ENCODE peak calls at places on chromosomes 7 and 10, in four cellular contexts. G is body of pancreas, E is IMR-90, F is heart right ventricle. O is an unnamed sample. For H3K27me3, the result is how much of the 10 kb centered on the place peaks cover.

GRCh38 chr10:70864940-70865339 is 23.4 kb downstream of the PCBD1 start:
- DNase-seq in E (no peak), G (no peak), F (no peak), O (no peak)

GRCh38 chr7:12066561-12066960 is 144.5 kb upstream of the TMEM106B start:
- DNase-seq in F (no peak), E (peak), G (no peak), O (no peak)

GRCh38 chr10:117535045-117535751 is 7.3 kb upstream of the EMX2 start:
- DNase-seq in G (no peak), F (no peak), E (no peak), O (no peak)

GRCh38 chr10:30816144-30816811 is 186.7 kb upstream of the LYZL2 start:
- DNase-seq in E (no peak), F (no peak), G (no peak), O (no peak)

GRCh38 chr7:4631664-4632171 is 50.4 kb upstream of the FOXK1 start:
- DNase-seq in G (peak), F (peak), E (peak), O (peak)

GRCh38 chr10:77637474-77637985 is at the start of gene KCNMA1:
- DNase-seq in E (no peak), G (peak), F (no peak), O (no peak)

GRCh38 chr7:12475362-12476063 is 71.8 kb upstream of the VWDE start:
- DNase-seq in F (no peak), E (peak), G (no peak), O (no peak)

GRCh38 chr10:80686734-80687561 is 149.2 kb downstream of the SH2D4B start:
- DNase-seq in F (no peak), G (no peak), E (no peak), O (no peak)

GRCh38 chr10:11824825-11825224 is 1.7 kb downstream of the PROSER2 start:
- DNase-seq in G (peak), F (no peak), E (no peak), O (no peak)

GRCh38 chr10:71205468-71205867 is 6.9 kb upstream of the UNC5B start:
- DNase-seq in E (no peak), G (no peak), F (no peak), O (no peak)

GRCh38 chr10:93993782-93994668 is at the start of gene PLCE1:
- DNase-seq in F (peak), E (peak), G (peak), O (peak)

GRCh38 chr10:35770817-35771355 is 128.8 kb upstream of the FZD8 start:
- DNase-seq in G (peak), F (no peak), E (no peak), O (no peak)

GRCh38 chr10:43202224-43202656 is 64.0 kb downstream of the CSGALNACT2 start:
- DNase-seq in E (no peak), G (peak), F (no peak), O (peak)

GRCh38 chr10:58665361-58665760 is 152.7 kb downstream of the BICC1 start:
- DNase-seq in E (no peak), F (no peak), G (no peak), O (no peak)

GRCh38 chr10:513393-513792 is 176.1 kb downstream of the DIP2C start:
- DNase-seq in G (peak), F (no peak), E (no peak), O (no peak)

GRCh38 chr7:36165059-36165458 is 12.0 kb downstream of the EEPD1 start:
- DNase-seq in F (no peak), G (no peak), E (peak), O (no peak)

GRCh38 chr7:13742719-13743640 is 246.5 kb downstream of the ETV1 start:
- DNase-seq in G (peak), E (peak), F (no peak), O (peak)

GRCh38 chr10:97355571-97355975 is 21.0 kb upstream of the FRAT2 start:
- DNase-seq in G (peak), F (no peak), E (no peak), O (peak)

GRCh38 chr10:98528166-98528784 is 81.5 kb upstream of the HPS1 start:
- DNase-seq in E (peak), F (no peak), G (no peak), O (no peak)

GRCh38 chr10:127145173-127145572 is 51.2 kb downstream of the INSYN2A start:
- DNase-seq in E (peak), G (no peak), F (no peak), O (no peak)

GRCh38 chr7:44185729-44186128 is 3.5 kb downstream of the GCK start:
- DNase-seq in E (no peak), G (no peak), F (no peak), O (no peak)

GRCh38 chr10:30818010-30818660 is 188.6 kb upstream of the LYZL2 start:
- DNase-seq in E (peak), G (no peak), F (peak), O (peak)

GRCh38 chr10:71582506-71582905 is 137.1 kb downstream of the C10orf105 start:
- DNase-seq in E (no peak), G (no peak), F (no peak), O (no peak)

GRCh38 chr10:26437637-26438461 is at the start of gene APBB1IP:
- DNase-seq in F (peak), E (no peak), G (peak), O (peak)

GRCh38 chr7:107594961-107595737 is 15.1 kb downstream of the BCAP29 start:
- DNase-seq in F (no peak), G (no peak), E (peak), O (no peak)

GRCh38 chr7:157983442-157984137 is 604.0 kb downstream of the PTPRN2 start:
- DNase-seq in E (no peak), F (no peak), G (no peak), O (no peak)

GRCh38 chr7:137961200-137962177 is 40.4 kb downstream of the CREB3L2 start:
- DNase-seq in E (peak), F (no peak), G (no peak), O (no peak)

GRCh38 chr7:155963356-155963755 is 151.1 kb upstream of the SHH start:
- DNase-seq in E (no peak), F (no peak), G (no peak), O (no peak)

GRCh38 chr10:94630017-94630688 is 53.4 kb upstream of the CYP2C18 start:
- DNase-seq in F (no peak), G (no peak), E (peak), O (no peak)

GRCh38 chr7:37943905-37944736 is 23.7 kb downstream of the EPDR1 start:
- DNase-seq in G (no peak), F (no peak), E (no peak), O (no peak)

GRCh38 chr7:31408120-31408729 is 67.7 kb upstream of the NEUROD6 start:
- DNase-seq in G (no peak), F (no peak), E (peak), O (no peak)

GRCh38 chr10:101258179-101258885 is 29.1 kb upstream of the LBX1 start:
- DNase-seq in E (no peak), F (no peak), G (no peak), O (no peak)

GRCh38 chr10:72045586-72045985 is 42.8 kb downstream of the SPOCK2 start:
- DNase-seq in F (no peak), E (no peak), G (no peak), O (no peak)

GRCh38 chr10:117137031-117137910 is 799 bp downstream of the VAX1 start:
- DNase-seq in G (no peak), E (no peak), F (no peak), O (no peak)

GRCh38 chr10:14879055-14879800 is 562 bp downstream of the SUV39H2 start:
- DNase-seq in E (no peak), F (no peak), G (no peak), O (peak)

GRCh38 chr10:30812018-30812851 is 182.7 kb upstream of the LYZL2 start:
- DNase-seq in F (peak), E (peak), G (peak), O (peak)

GRCh38 chr10:64271983-64272382 is 750.8 kb downstream of the REEP3 start:
- DNase-seq in G (no peak), E (no peak), F (no peak), O (no peak)

DNA sequence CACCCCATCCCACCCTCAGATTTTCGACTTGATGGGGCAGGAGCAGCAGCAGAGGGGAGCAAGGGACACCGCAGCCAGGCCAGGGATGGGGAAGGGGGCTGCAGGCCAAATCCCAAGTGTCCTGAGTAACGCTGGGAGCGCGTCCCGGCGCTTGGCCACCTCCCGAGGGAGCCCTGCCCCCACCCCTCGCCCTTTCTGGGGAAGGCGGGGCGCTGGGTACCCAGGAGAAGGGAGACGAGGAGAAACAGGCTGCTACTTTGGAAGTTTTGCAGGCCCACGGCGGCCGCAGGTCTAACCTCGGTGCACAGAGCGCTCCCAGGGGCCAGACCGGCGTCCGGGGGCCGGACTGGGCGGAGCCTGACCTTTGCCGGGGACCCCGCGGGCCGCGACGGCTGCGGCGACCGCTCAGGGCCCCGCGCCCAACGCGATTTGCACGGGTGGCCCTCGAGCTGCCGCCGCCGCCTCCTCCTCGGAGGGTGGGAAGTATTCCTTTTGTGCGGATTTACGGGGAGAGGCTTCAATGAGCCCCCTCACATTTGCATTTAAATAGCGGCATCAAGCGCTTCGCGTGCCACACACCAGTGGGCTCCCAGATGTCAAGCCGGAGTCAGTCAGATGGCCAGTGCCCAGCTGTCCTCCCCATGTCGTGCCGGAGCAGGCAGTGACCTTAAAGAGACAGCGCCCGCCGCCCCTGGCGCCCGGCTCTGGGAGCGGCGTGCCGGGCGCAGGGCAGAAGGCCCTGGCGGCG is 2.9 kb upstream of the EBF3 start:
- DNase-seq in E (no peak), G (no peak), F (no peak), O (no peak)
- H3K27me3 ChIP-seq in E (half or more), G (under half), F (under half), O (half or more)

GRCh38 chr7:133140994-133141595 is 59.2 kb upstream of the CHCHD3 start:
- DNase-seq in E (no peak), G (no peak), F (no peak), O (no peak)

GRCh38 chr7:133134810-133135209 is 52.9 kb upstream of the CHCHD3 start:
- DNase-seq in E (no peak), F (no peak), G (no peak), O (no peak)

GRCh38 chr7:133130166-133130565 is 48.3 kb upstream of the CHCHD3 start:
- DNase-seq in F (no peak), G (no peak), E (no peak), O (no peak)

GRCh38 chr7:133139350-133139749 is 57.5 kb upstream of the CHCHD3 start:
- DNase-seq in E (peak), G (no peak), F (no peak), O (no peak)

GRCh38 chr7:133135451-133135850 is 53.6 kb upstream of the CHCHD3 start:
- DNase-seq in F (no peak), G (no peak), E (peak), O (no peak)
- H3K4me3 ChIP-seq in F (no peak), G (no peak), E (no peak), O (no peak)

GRCh38 chr7:28110427-28111012 is 70.1 kb downstream of the JAZF1 start:
- DNase-seq in E (no peak), G (no peak), F (no peak), O (no peak)

GRCh38 chr7:28114056-28114455 is 66.5 kb downstream of the JAZF1 start:
- DNase-seq in E (no peak), F (no peak), G (no peak), O (peak)

GRCh38 chr7:28112056-28112455 is 68.5 kb downstream of the JAZF1 start:
- DNase-seq in F (no peak), E (no peak), G (no peak), O (no peak)

GRCh38 chr7:28112883-28113540 is 67.6 kb downstream of the JAZF1 start:
- DNase-seq in F (no peak), E (no peak), G (peak), O (no peak)

DNA sequence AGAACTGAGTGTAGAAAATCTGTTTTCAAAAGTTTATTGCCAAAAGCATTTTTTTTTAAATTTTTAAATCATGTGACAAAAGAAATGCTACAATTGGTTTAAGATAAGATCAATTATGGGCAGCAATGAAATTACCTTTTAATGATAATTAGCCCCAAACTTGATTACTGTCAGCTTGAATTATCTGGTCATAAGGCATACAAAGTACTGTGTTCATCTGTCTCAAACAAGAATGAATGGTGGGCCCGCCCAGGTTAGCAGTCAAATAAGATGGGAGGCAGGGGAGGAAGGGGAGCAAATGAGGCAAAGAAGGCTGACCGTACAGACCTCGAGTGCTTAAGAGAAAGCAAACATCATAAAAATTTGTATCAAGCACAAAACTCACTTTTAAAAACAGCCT is 68.1 kb downstream of the JAZF1 start:
- DNase-seq in F (no peak), E (no peak), G (no peak), O (no peak)
- H3K27ac ChIP-seq in F (no peak), E (no peak), G (no peak), O (no peak)

DNA sequence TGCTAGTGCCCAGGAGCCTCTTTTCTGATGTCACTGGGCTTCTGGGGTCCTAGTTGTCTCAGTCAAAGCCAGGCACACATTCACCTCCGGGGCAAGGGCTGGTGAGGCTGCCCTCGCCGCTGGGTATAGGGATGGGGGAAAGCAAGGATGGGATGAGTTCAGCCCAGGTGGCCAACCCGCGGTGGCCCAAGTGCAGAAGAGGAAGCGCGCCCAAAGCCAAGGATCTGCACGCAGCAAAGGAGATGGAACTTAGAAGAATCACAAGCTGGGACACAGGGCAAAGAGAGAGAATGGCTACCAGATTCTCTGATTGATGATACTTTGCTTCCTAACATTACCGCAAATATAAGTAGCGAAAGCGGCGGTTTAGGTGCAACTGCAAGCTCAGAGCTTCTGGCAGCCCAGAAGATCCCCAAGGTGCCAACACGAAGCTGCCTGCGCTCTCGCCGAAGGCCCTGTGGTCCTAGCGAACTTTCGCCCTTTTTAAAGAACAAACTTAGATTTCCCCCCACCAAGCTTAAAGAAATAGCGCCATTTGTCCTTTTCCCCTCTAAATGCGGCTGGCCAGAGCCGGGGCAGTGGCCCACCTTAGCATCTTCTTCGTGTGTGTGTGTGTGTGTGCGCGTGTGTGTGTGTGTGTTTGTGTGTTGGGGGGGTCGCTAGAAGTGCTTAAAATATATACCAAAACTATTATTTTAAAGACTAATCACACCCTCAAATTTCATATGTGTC is 911 bp upstream of the MKX start:
- DNase-seq in E (no peak), F (no peak), G (no peak), O (peak)
- H3K27me3 ChIP-seq in E (half or more), F (under half), G (under half), O (under half)

DNA sequence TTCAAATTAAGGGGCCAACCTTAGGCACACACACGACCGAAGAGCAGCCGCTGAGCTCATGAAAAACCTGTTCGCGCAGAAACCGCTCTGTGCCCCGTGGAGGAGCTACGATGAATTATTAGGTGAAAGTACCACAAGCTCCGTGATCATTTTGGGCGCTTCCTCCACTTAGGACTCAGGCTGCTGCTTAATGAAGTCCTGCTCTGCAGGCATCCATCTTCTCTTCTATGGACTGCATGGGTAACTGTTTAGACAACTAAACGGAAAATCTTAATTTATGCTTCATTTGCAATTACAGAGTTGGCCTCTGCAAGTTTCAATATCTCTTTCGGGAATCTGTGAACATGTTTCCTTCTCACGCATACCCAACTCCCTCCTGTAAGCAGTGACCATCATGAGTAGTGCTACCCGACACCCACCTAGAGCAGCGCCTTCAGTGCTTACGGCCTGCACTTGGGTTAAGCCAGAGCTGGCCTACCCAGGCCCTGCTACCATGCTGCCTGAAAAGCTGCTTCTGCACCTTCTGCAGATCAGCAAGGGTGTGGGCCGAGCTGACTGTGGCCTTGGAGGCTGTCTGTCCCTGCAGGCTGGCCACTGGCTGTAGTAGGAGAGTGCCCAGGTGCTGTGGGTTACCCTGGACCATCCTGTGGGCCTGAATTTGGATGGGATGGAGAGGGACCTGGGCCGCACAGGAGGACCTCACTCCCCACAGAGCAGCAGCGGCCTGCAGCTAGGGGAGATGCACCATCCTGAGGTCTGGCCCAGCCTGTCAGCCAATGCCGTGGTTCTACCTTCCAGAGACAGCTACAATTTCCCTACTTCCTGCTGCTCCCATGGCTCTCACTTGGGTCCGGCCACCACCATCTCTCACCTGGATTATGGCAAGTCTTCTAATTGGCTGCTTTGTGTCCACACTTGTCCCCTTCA is 36.0 kb downstream of the GNA12 start:
- DNase-seq in F (no peak), E (peak), G (no peak), O (no peak)
- H3K4me3 ChIP-seq in F (no peak), E (no peak), G (no peak), O (no peak)

DNA sequence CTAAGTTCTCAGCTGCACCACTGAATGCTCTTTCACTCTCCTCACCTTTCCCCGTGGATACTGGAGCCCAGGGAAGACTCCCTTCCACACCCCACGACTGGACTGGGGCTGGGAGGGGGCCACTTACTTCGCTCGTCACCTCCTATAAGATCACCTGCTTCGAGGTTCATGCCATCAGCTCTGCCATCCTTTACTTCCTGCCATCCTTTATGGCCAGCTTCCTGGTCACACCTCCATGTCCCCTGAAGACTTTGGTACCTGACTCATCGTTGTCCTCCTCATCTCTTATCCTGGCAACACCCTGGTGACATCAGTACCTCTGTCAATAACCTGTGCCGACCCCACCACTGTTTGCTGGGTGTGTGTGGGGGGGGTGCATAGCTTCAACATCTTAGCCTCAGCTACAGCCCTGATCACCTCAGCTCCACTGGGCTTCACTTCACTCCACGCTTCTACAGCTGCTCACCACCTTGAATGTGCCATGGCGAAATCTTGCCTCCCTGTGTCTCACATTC is 8.7 kb upstream of the VDAC2 start:
- DNase-seq in F (no peak), G (no peak), E (no peak), O (no peak)
- H3K27ac ChIP-seq in F (no peak), G (no peak), E (no peak), O (no peak)

GRCh38 chr10:122463466-122464157 is 2.3 kb downstream of the HTRA1 start:
- DNase-seq in F (no peak), E (no peak), G (no peak), O (no peak)

GRCh38 chr10:122461367-122461728 is at the start of gene HTRA1:
- DNase-seq in E (peak), F (peak), G (peak), O (peak)

GRCh38 chr10:122464158-122464510 is 2.8 kb downstream of the HTRA1 start:
- DNase-seq in G (no peak), E (no peak), F (no peak), O (no peak)

GRCh38 chr10:122461729-122462532 is 578 bp downstream of the HTRA1 start:
- DNase-seq in G (peak), E (no peak), F (peak), O (peak)

GRCh38 chr10:122462533-122463465 is 1.4 kb downstream of the HTRA1 start:
- DNase-seq in G (peak), E (peak), F (peak), O (peak)
- H3K27me3 ChIP-seq in G (under half), E (under half), F (under half), O (under half)